ENCODE peak calls at places on chromosomes 13 and 19, in seven cellular contexts. A is T-helper 2 cell; E is ELR; G is NCI-H2081; C is Peyer's patch; J is NCI-H345; B is stimulated activated CD4-positive, alpha-beta T cell treated with anti-CD3 and anti-CD28 coated beads, Interleukin-2, amount 100 ng/mL, for 24 hours. K is an unnamed sample.

GRCh38 chr19:8505680-8506401 is 3.4 kb upstream of the PRAM1 start:
- DNase-seq in A (peak), E (peak), G (peak), C (peak), J (peak), B (peak), K (peak)

GRCh38 chr13:45419945-45420344 is 1.8 kb upstream of the SLC25A30 start:
- DNase-seq in A (no peak), E (no peak), G (no peak), C (no peak), J (no peak), B (no peak), K (no peak)

GRCh38 chr13:95160112-95160906 is 140.9 kb downstream of the ABCC4 start:
- DNase-seq in A (no peak), E (no peak), G (no peak), C (no peak), J (peak), B (no peak), K (no peak)

GRCh38 chr19:49442354-49442753 is 1.0 kb upstream of the SLC17A7 start:
- DNase-seq in A (no peak), E (no peak), G (no peak), C (no peak), J (peak), B (peak), K (peak)

GRCh38 chr13:30708541-30708940 is 26.8 kb upstream of the ALOX5AP start:
- DNase-seq in A (no peak), E (peak), G (no peak), C (no peak), J (no peak), B (no peak), K (peak)

GRCh38 chr19:15836345-15836594 is 20.8 kb upstream of the OR10H1 start:
- DNase-seq in A (no peak), E (no peak), G (no peak), C (no peak), J (no peak), B (no peak), K (no peak)

GRCh38 chr19:10011974-10012373 is 1.3 kb upstream of the RDH8 start:
- DNase-seq in A (no peak), E (no peak), G (no peak), C (no peak), J (no peak), B (no peak), K (no peak)

GRCh38 chr13:73870036-73870741 is 264.0 kb downstream of the KLF12 start:
- DNase-seq in A (no peak), E (no peak), G (no peak), C (no peak), J (no peak), B (no peak), K (no peak)

GRCh38 chr19:11257827-11258380 is 4.4 kb downstream of the DOCK6 start:
- DNase-seq in A (no peak), E (no peak), G (no peak), C (no peak), J (no peak), B (no peak), K (no peak)

K was measured in A172.